ENCODE peak calls at places on chromosomes 13 and 19, in seven cellular contexts. M is HCT116, O is SK-N-SH, P is GM12878, F is H1, H is HepG2, X is K562. C is an unnamed sample.

GRCh38 chr19:16588089-16588823 is 16.0 kb upstream of the SLC35E1 start:
- DNase-seq in F (no peak), P (peak), M (no peak), H (no peak), O (peak), X (peak), C (no peak)

GRCh38 chr13:38685974-38686571 is 804 bp upstream of the FREM2 start:
- DNase-seq in F (no peak), X (peak), P (no peak), H (no peak), O (peak), M (no peak), C (peak)

GRCh38 chr13:50451609-50452008 is 391.9 kb downstream of the DLEU7 start:
- DNase-seq in M (no peak), X (no peak), F (no peak), H (no peak), P (no peak), O (no peak), C (no peak)

GRCh38 chr13:21689097-21689496 is 18.2 kb downstream of the FGF9 start:
- DNase-seq in H (no peak), M (no peak), X (no peak), O (no peak), F (no peak), P (no peak), C (no peak)

GRCh38 chr13:41707192-41707858 is 250.0 kb downstream of the RGCC start:
- DNase-seq in P (no peak), O (no peak), F (no peak), X (no peak), H (no peak), M (no peak), C (no peak)

GRCh38 chr19:40659566-40659965 is 30.9 kb downstream of the NUMBL start:
- DNase-seq in H (no peak), P (no peak), X (no peak), F (no peak), O (no peak), M (no peak), C (no peak)

GRCh38 chr19:16876904-16877361 is 11.9 kb upstream of the F2RL3 start:
- DNase-seq in P (no peak), F (no peak), M (no peak), H (no peak), X (no peak), O (no peak), C (no peak)

GRCh38 chr13:32045963-32046785 is 14.6 kb downstream of the FRY start:
- DNase-seq in F (no peak), O (no peak), H (peak), M (no peak), X (no peak), P (no peak), C (no peak)

GRCh38 chr13:106291006-106291405 is 244.5 kb downstream of the EFNB2 start:
- DNase-seq in P (no peak), X (no peak), H (no peak), M (no peak), F (no peak), O (no peak), C (no peak)

GRCh38 chr19:20167020-20167644 is at the start of gene ZNF486:
- DNase-seq in F (peak), M (no peak), X (peak), O (peak), P (no peak), H (peak), C (peak)

GRCh38 chr13:110669036-110669435 is 36.9 kb downstream of the CARS2 start:
- DNase-seq in M (no peak), P (no peak), O (no peak), X (no peak), F (no peak), H (no peak), C (no peak)

GRCh38 chr13:94009696-94010095 is 469.8 kb downstream of the DCT start:
- DNase-seq in O (no peak), X (no peak), H (no peak), P (no peak), F (no peak), M (no peak), C (no peak)

GRCh38 chr13:31952641-31953380 is 78.8 kb upstream of the FRY start:
- DNase-seq in X (no peak), M (no peak), F (no peak), O (no peak), P (no peak), H (no peak), C (no peak)

GRCh38 chr19:18450934-18451836 is 13.3 kb upstream of the ISYNA1 start:
- DNase-seq in P (no peak), O (peak), M (no peak), X (peak), F (no peak), H (peak), C (peak)

GRCh38 chr19:45103625-45104319 is 10.8 kb downstream of the PPP1R37 start:
- DNase-seq in O (no peak), H (peak), P (no peak), X (no peak), M (no peak), F (no peak), C (no peak)

GRCh38 chr19:58538257-58539168 is 5.4 kb upstream of the TRIM28 start:
- DNase-seq in H (no peak), M (no peak), P (no peak), F (no peak), X (no peak), O (no peak), C (no peak)

GRCh38 chr19:11769995-11770394 is 3.2 kb downstream of the ZNF441 start:
- DNase-seq in P (no peak), M (no peak), X (no peak), F (no peak), H (no peak), O (no peak), C (no peak)

GRCh38 chr13:29319451-29319850 is 276.0 kb downstream of the SLC7A1 start:
- DNase-seq in X (peak), O (no peak), M (no peak), H (no peak), P (no peak), F (peak), C (no peak)

GRCh38 chr19:48819366-48819816 is 8.6 kb upstream of the BCAT2 start:
- DNase-seq in P (no peak), H (no peak), F (no peak), O (no peak), M (peak), X (peak), C (no peak)

GRCh38 chr19:10826846-10827245 is 9.2 kb downstream of the TMED1 start:
- DNase-seq in M (no peak), P (no peak), O (no peak), F (no peak), H (no peak), X (no peak), C (no peak)

GRCh38 chr19:3359850-3360493 is 6.4 kb upstream of the NFIC start:
- DNase-seq in F (no peak), H (no peak), M (no peak), O (peak), X (peak), P (no peak), C (no peak)

GRCh38 chr19:13622727-13623126 is 116.4 kb upstream of the CACNA1A start:
- DNase-seq in H (no peak), M (no peak), X (no peak), P (no peak), F (no peak), O (no peak), C (no peak)

GRCh38 chr13:79799466-79799865 is 318.5 kb downstream of the NDFIP2 start:
- DNase-seq in X (no peak), H (no peak), F (no peak), O (peak), P (no peak), M (no peak), C (no peak)

GRCh38 chr19:19059018-19059836 is 4.6 kb upstream of the SLC25A42 start:
- DNase-seq in F (no peak), M (no peak), H (no peak), P (no peak), O (no peak), X (peak), C (no peak)

GRCh38 chr13:51396352-51396751 is 56.5 kb downstream of the INTS6 start:
- DNase-seq in X (no peak), O (no peak), P (no peak), M (no peak), H (no peak), F (no peak), C (no peak)

GRCh38 chr19:362154-362553 is 17.6 kb upstream of the MIER2 start:
- DNase-seq in F (no peak), X (no peak), H (no peak), O (no peak), P (no peak), M (no peak), C (no peak)

GRCh38 chr13:35260316-35260715 is 216.2 kb downstream of the MAB21L1 start:
- DNase-seq in P (no peak), F (no peak), O (no peak), X (no peak), H (no peak), M (no peak), C (no peak)

GRCh38 chr13:85261757-85262346 is 537.4 kb downstream of the SLITRK6 start:
- DNase-seq in P (no peak), O (no peak), H (peak), M (no peak), F (no peak), X (no peak), C (no peak)

GRCh38 chr19:35739275-35740107 is 2.8 kb downstream of the IGFLR1 start:
- DNase-seq in O (no peak), M (no peak), X (no peak), P (no peak), F (no peak), H (no peak), C (no peak)

GRCh38 chr13:52459668-52460067 is 4.4 kb downstream of the CKAP2 start:
- DNase-seq in H (no peak), O (no peak), P (no peak), M (no peak), X (no peak), F (no peak), C (no peak)

GRCh38 chr13:47188802-47189201 is 291.9 kb upstream of the HTR2A start:
- DNase-seq in H (no peak), F (no peak), O (no peak), P (no peak), M (no peak), X (peak), C (no peak)

GRCh38 chr19:1409204-1410005 is 2.0 kb downstream of the DAZAP1 start:
- DNase-seq in M (no peak), P (no peak), O (no peak), X (no peak), F (no peak), H (no peak), C (no peak)

GRCh38 chr19:1407662-1408299 is 395 bp downstream of the DAZAP1 start:
- DNase-seq in M (no peak), O (no peak), P (no peak), H (no peak), X (no peak), F (no peak), C (no peak)

GRCh38 chr19:1406818-1407661 is at the start of gene DAZAP1:
- DNase-seq in F (peak), O (peak), X (peak), P (peak), H (peak), M (peak), C (peak)

GRCh38 chr19:1410136-1410786 is 2.9 kb downstream of the DAZAP1 start:
- DNase-seq in X (peak), M (no peak), O (no peak), P (no peak), H (no peak), F (no peak), C (no peak)

GRCh38 chr19:1408300-1409203 is 1.2 kb downstream of the DAZAP1 start:
- DNase-seq in P (no peak), X (peak), O (peak), F (no peak), M (no peak), H (no peak), C (no peak)
- TF ChIP-seq JUND in P (no peak), X (no peak), O (no peak), F (no peak), M (no peak), H (no peak), C (no peak)

GRCh38 chr19:5165697-5166019 is 175.0 kb downstream of the PTPRS start:
- DNase-seq in P (no peak), O (no peak), F (no peak), X (peak), H (no peak), M (no peak), C (no peak)
- TF ChIP-seq JUND in P (no peak), O (no peak), F (no peak), X (no peak), H (no peak), M (no peak), C (no peak)

GRCh38 chr19:33430674-33431277 is 57.3 kb downstream of the CEBPG start:
- DNase-seq in F (peak), H (peak), X (peak), O (peak), M (peak), P (no peak), C (peak)
- TF ChIP-seq JUND in F (no peak), H (no peak), X (no peak), O (no peak), M (no peak), P (no peak), C (no peak)

GRCh38 chr19:43490759-43491158 is 13.8 kb downstream of the PHLDB3 start:
- DNase-seq in M (no peak), F (no peak), P (no peak), X (no peak), H (no peak), O (no peak), C (no peak)
- TF ChIP-seq JUND in M (no peak), F (no peak), P (no peak), X (no peak), H (no peak), O (no peak), C (no peak)

GRCh38 chr13:23767806-23768205 is 121.4 kb downstream of the MIPEP start:
- DNase-seq in H (no peak), X (no peak), M (no peak), O (no peak), P (no peak), F (no peak), C (no peak)
- TF ChIP-seq JUND in H (no peak), X (no peak), M (no peak), O (no peak), P (no peak), F (no peak), C (no peak)

C was measured in T47D.